ENCODE peak calls at places on chromosomes 11 and 22, in seven cellular contexts. V is endothelial cell; Q is substantia nigra; E is RWPE1; C is activated naive CD4-positive, alpha-beta T cell; G is activated CD8-positive, alpha-beta memory T cell treated with anti-CD3 and anti-CD28 coated beads for 4 hours; F is H4. Z is an unnamed sample.

GRCh38 chr22:43235445-43236400 is 48.8 kb upstream of the TTLL12 start:
- DNase-seq in V (no peak), Q (no peak), E (no peak), C (no peak), G (no peak), F (no peak), Z (no peak)

GRCh38 chr11:104663190-104664140 is 234.8 kb downstream of the CASP12 start:
- DNase-seq in V (no peak), Q (no peak), E (no peak), C (no peak), G (no peak), F (peak; percentile 90), Z (no peak)

GRCh38 chr22:29733362-29734322 is 13.8 kb downstream of the CABP7 start:
- DNase-seq in V (no peak), Q (no peak), E (peak; percentile 28), C (no peak), G (no peak), F (no peak), Z (no peak)

GRCh38 chr11:19714093-19714386 is 1.4 kb downstream of the NAV2 start:
- DNase-seq in V (no peak), Q (no peak), E (no peak), C (no peak), G (no peak), F (no peak), Z (no peak)

GRCh38 chr11:10382518-10382917 is 72.5 kb upstream of the AMPD3 start:
- DNase-seq in V (no peak), Q (no peak), E (peak; percentile 35), C (no peak), G (no peak), F (no peak), Z (no peak)

GRCh38 chr11:3880724-3881123 is 25.3 kb downstream of the STIM1 start:
- DNase-seq in V (no peak), Q (no peak), E (no peak), C (no peak), G (no peak), F (no peak), Z (no peak)

GRCh38 chr11:16750417-16750816 is 12.0 kb downstream of the C11orf58 start:
- DNase-seq in V (no peak), Q (no peak), E (no peak), C (no peak), G (no peak), F (no peak), Z (no peak)

GRCh38 chr11:43936081-43936480 is 6.4 kb upstream of the C11orf96 start:
- DNase-seq in V (no peak), Q (no peak), E (no peak), C (no peak), G (no peak), F (no peak), Z (no peak)

GRCh38 chr11:84857746-84858145 is 769.4 kb downstream of the DLG2 start:
- DNase-seq in V (no peak), Q (no peak), E (no peak), C (no peak), G (no peak), F (no peak), Z (no peak)

GRCh38 chr11:76577199-76577920 is 93.2 kb downstream of the LRRC32 start:
- DNase-seq in V (no peak), Q (no peak), E (peak; percentile 92), C (no peak), G (no peak), F (peak; percentile 71), Z (no peak)

GRCh38 chr11:7143908-7144307 is 55.1 kb downstream of the RBMXL2 start:
- DNase-seq in V (no peak), Q (no peak), E (no peak), C (no peak), G (no peak), F (peak; percentile 27), Z (no peak)

Z was measured in occipital lobe.